ENCODE peak calls at places on chromosomes 7 and 10, in ten cellular contexts. R, D, O, G, P, S, M, Q, W and Y are unnamed samples.

GRCh38 chr10:86301431-86301830 is 65.2 kb downstream of the GRID1 start:
- DNase-seq in R (no peak), M (no peak), P (no peak), O (no peak), G (no peak), D (no peak), S (no peak), Q (no peak), W (no peak), Y (no peak)

GRCh38 chr7:77444123-77444522 is 28.0 kb upstream of the GSAP start:
- DNase-seq in M (no peak), W (no peak), G (no peak), R (no peak), P (no peak), D (peak), O (no peak), Q (no peak), S (no peak), Y (no peak)

GRCh38 chr7:101804642-101805401 is 12.6 kb upstream of the CUX1 start:
- DNase-seq in M (no peak), D (no peak), W (no peak), R (peak), P (no peak), G (peak), O (peak), S (peak), Q (peak), Y (no peak)

GRCh38 chr7:152663926-152664325 is 12.0 kb downstream of the XRCC2 start:
- DNase-seq in W (no peak), R (no peak), O (no peak), G (no peak), Q (no peak), S (no peak), M (no peak), P (no peak), D (no peak), Y (no peak)

GRCh38 chr7:116953727-116954442 is 584 bp downstream of the ST7 start:
- DNase-seq in M (peak), S (peak), O (peak), W (no peak), Q (peak), D (peak), P (peak), G (peak), R (peak), Y (peak)

GRCh38 chr7:134154581-134155130 is 27.5 kb downstream of the LRGUK start:
- DNase-seq in G (no peak), P (no peak), M (no peak), D (no peak), R (peak), S (no peak), Q (no peak), W (no peak), O (no peak), Y (no peak)

GRCh38 chr7:7183061-7183832 is 903 bp downstream of the C1GALT1 start:
- DNase-seq in G (peak), W (no peak), O (peak), Q (peak), P (peak), M (no peak), R (peak), D (peak), S (peak), Y (peak)

GRCh38 chr7:5755704-5756131 is 25.7 kb downstream of the RNF216 start:
- DNase-seq in D (no peak), P (no peak), Q (no peak), R (no peak), S (no peak), W (no peak), M (peak), G (no peak), O (peak), Y (no peak)

GRCh38 chr7:55641811-55642210 is 69.5 kb upstream of the VOPP1 start:
- DNase-seq in P (no peak), G (peak), S (no peak), D (no peak), W (no peak), M (no peak), O (peak), Q (no peak), R (no peak), Y (no peak)

GRCh38 chr7:101402081-101402779 is 39.6 kb downstream of the COL26A1 start:
- DNase-seq in P (no peak), D (no peak), M (no peak), W (no peak), G (no peak), O (peak), R (peak), Q (no peak), S (peak), Y (no peak)

GRCh38 chr7:20236790-20237189 is 19.6 kb upstream of the MACC1 start:
- DNase-seq in M (no peak), W (no peak), R (no peak), G (no peak), D (no peak), O (peak), Q (no peak), S (no peak), P (no peak), Y (no peak)

GRCh38 chr10:88260329-88261051 is 322.6 kb downstream of the RNLS start:
- DNase-seq in P (no peak), Q (no peak), R (no peak), O (no peak), W (no peak), S (no peak), G (no peak), D (no peak), M (no peak), Y (no peak)

GRCh38 chr10:92593553-92594046 is 670 bp downstream of the KIF11 start:
- DNase-seq in P (no peak), G (peak), S (no peak), M (no peak), W (no peak), Q (no peak), O (no peak), D (no peak), R (no peak), Y (no peak)

GRCh38 chr10:80173441-80173840 is 31.9 kb downstream of the ANXA11 start:
- DNase-seq in W (no peak), P (no peak), R (no peak), Q (no peak), D (no peak), M (no peak), S (no peak), O (no peak), G (peak), Y (no peak)

GRCh38 chr7:24932389-24932788 is 47.6 kb downstream of the OSBPL3 start:
- DNase-seq in Q (no peak), P (no peak), G (no peak), D (no peak), W (no peak), M (no peak), O (no peak), R (no peak), S (no peak), Y (no peak)

GRCh38 chr10:44932338-44933116 is 21.4 kb downstream of the TMEM72 start:
- DNase-seq in S (peak), O (peak), W (peak), G (peak), P (peak), Q (peak), M (peak), R (peak), D (peak), Y (peak)

GRCh38 chr7:21028186-21028989 is 241.7 kb upstream of the SP8 start:
- DNase-seq in P (no peak), M (no peak), W (no peak), G (no peak), O (peak), Q (peak), R (peak), S (peak), D (no peak), Y (peak)

GRCh38 chr10:71939861-71940474 is 24.2 kb upstream of the CHST3 start:
- DNase-seq in R (no peak), P (no peak), Q (no peak), O (no peak), G (no peak), M (no peak), S (no peak), W (no peak), D (no peak), Y (no peak)

GRCh38 chr10:71941318-71941717 is 22.9 kb upstream of the CHST3 start:
- DNase-seq in R (no peak), Q (no peak), W (no peak), S (no peak), M (no peak), D (no peak), G (no peak), P (no peak), O (no peak), Y (no peak)

GRCh38 chr10:71940752-71941151 is 23.4 kb upstream of the CHST3 start:
- DNase-seq in M (no peak), O (no peak), D (no peak), W (no peak), G (no peak), R (no peak), S (no peak), Q (no peak), P (no peak), Y (no peak)

GRCh38 chr10:71939304-71939703 is 24.9 kb upstream of the CHST3 start:
- DNase-seq in M (no peak), G (no peak), P (no peak), S (no peak), R (no peak), W (no peak), O (no peak), Q (no peak), D (no peak), Y (no peak)

DNA sequence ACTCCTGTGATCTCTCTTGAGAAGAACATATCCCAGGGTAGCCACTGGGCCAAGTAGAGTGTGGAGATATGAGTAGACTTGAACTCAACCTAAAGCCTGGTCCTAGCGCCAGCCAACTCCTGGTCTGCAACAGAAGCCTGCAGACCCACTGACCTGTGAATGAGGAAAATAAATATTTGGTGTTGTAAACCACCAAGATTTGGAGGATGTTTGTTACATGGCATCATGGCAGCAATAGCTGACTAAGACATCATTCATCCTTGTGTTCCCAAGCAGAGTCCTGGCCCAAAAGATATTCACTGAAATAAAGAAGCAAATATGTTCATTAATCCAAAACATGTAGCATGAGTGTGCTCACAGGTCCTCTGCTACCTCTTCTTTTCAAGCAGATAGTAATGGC is 26.0 kb upstream of the CHST3 start:
- DNase-seq in S (no peak), O (no peak), G (no peak), R (no peak), P (no peak), M (no peak), D (no peak), W (no peak), Q (no peak), Y (no peak)
- H3K4me3 ChIP-seq in S (no peak), O (no peak), G (no peak), R (no peak), P (no peak), M (no peak), D (no peak), W (no peak), Q (no peak), Y (no peak)

GRCh38 chr7:106193661-106194060 is 81.5 kb upstream of the SYPL1 start:
- DNase-seq in R (no peak), M (no peak), D (no peak), W (no peak), G (no peak), P (no peak), S (no peak), Q (no peak), O (no peak), Y (no peak)

GRCh38 chr7:106185719-106186118 is 73.6 kb upstream of the SYPL1 start:
- DNase-seq in P (no peak), O (no peak), D (no peak), S (no peak), Q (no peak), G (no peak), R (no peak), W (no peak), M (no peak), Y (no peak)

GRCh38 chr7:106187613-106188350 is 75.7 kb upstream of the SYPL1 start:
- DNase-seq in R (no peak), O (peak), Q (no peak), P (no peak), G (no peak), D (no peak), M (no peak), S (no peak), W (no peak), Y (no peak)

GRCh38 chr7:106196460-106197021 is 84.4 kb upstream of the SYPL1 start:
- DNase-seq in P (no peak), G (no peak), R (no peak), M (no peak), S (no peak), W (no peak), Q (no peak), D (no peak), O (peak), Y (no peak)

DNA sequence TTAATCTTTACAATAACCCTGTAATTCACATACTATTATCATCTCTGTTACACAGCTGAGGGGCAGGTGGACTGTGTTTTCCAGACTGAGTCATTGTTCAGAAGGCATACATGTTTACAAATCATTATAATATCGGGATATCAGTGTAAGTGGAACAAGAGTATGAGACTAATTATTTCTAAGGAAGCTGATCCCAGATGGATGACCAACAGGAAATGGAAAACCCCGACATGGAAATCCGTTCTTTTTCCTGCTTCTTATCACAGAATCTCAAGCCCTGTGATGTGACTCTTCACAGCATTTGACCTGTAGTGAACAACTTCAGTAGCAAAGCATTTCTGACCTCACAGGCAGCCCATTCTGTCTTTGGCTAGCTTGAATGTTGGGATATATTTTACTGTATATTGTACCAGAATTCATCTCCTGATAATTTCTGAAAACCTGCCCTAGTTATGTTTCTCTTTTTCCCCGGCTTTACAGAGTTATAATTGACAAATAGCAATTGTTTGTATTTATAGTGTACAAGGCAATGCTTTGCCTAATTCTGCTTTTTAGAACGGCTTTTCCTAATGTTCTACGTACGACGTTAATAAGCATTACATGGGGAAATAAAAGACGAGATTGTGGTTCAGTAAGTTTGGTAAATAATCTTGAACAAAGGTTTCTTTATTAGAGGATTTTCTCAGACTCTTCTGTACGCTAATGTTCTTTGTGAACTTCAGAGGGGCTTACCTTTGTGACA is 78.6 kb upstream of the SYPL1 start:
- DNase-seq in D (no peak), S (no peak), W (no peak), G (no peak), P (no peak), R (no peak), Q (no peak), M (no peak), O (no peak), Y (no peak)
- H3K4me3 ChIP-seq in D (no peak), S (no peak), W (no peak), G (no peak), P (no peak), R (no peak), Q (no peak), M (no peak), O (no peak), Y (no peak)

GRCh38 chr10:103554488-103555320 is 61.2 kb downstream of the NEURL1 start:
- DNase-seq in P (no peak), R (peak), D (peak), W (peak), M (peak), O (peak), G (no peak), Q (peak), S (peak), Y (peak)

GRCh38 chr10:103557455-103557854 is 64.0 kb downstream of the NEURL1 start:
- DNase-seq in S (no peak), R (no peak), P (no peak), W (no peak), O (no peak), Q (peak), M (no peak), G (no peak), D (no peak), Y (peak)

GRCh38 chr10:103556383-103557007 is 63.0 kb downstream of the NEURL1 start:
- DNase-seq in D (no peak), S (no peak), R (no peak), O (no peak), P (no peak), M (no peak), G (no peak), Q (no peak), W (no peak), Y (no peak)

GRCh38 chr10:103555321-103555649 is 61.8 kb downstream of the NEURL1 start:
- DNase-seq in R (no peak), Q (no peak), S (no peak), W (no peak), P (no peak), D (no peak), G (no peak), M (no peak), O (no peak), Y (no peak)

GRCh38 chr10:103555712-103556111 is 62.2 kb downstream of the NEURL1 start:
- DNase-seq in D (no peak), O (no peak), G (no peak), M (no peak), W (no peak), R (no peak), S (no peak), P (no peak), Q (no peak), Y (peak)
- H3K4me3 ChIP-seq in D (peak), O (no peak), G (no peak), M (peak), W (peak), R (no peak), S (peak), P (peak), Q (no peak), Y (peak)

GRCh38 chr10:124522903-124523260 is 61.3 kb downstream of the LHPP start:
- DNase-seq in M (no peak), G (no peak), D (no peak), R (no peak), P (no peak), O (no peak), Q (peak), S (no peak), W (no peak), Y (peak)
- H3K4me3 ChIP-seq in M (peak), G (no peak), D (no peak), R (no peak), P (peak), O (no peak), Q (no peak), S (no peak), W (no peak), Y (no peak)